ENCODE peak calls at places on chromosomes 6 and 20, in seven cellular contexts. One of them, this sample, is unnamed.

GRCh38 chr6:107547061-107547840 is 57.3 kb downstream of the SOBP start:
- DNase-seq in activated CD8-positive, alpha-beta T cell treated with anti-CD3 and anti-CD28 coated beads, Interleukin-2, amount 10 ng/mL, durations not matched to agents 7 days and 5 days: no peak
- DNase-seq in GM10248: no peak
- DNase-seq in HEK293T: no peak
- DNase-seq in HFFc6: no peak
- DNase-seq in activated T-helper 2 cell treated with anti-CD3 and anti-CD28 coated beads, Interferon-gamma antibody, Interleukin-2, Interleukin-4, amounts not matched to agents 10 μg/mL and 5 μg/mL and 100 μg/mL, durations not matched to agents 14 hours and 24 hours and 36 hours: no peak
- DNase-seq in kidney glomerular epithelial cell: no peak
- DNase-seq in this sample: no peak

GRCh38 chr6:31791324-31792089 is 4.0 kb downstream of the VARS1 start:
- DNase-seq in activated T-helper 2 cell treated with anti-CD3 and anti-CD28 coated beads, Interferon-gamma antibody, Interleukin-2, Interleukin-4, amounts not matched to agents 10 μg/mL and 5 μg/mL and 100 μg/mL, durations not matched to agents 14 hours and 24 hours and 36 hours: no peak
- DNase-seq in HEK293T: peak
- DNase-seq in kidney glomerular epithelial cell: peak
- DNase-seq in HFFc6: peak
- DNase-seq in activated CD8-positive, alpha-beta T cell treated with anti-CD3 and anti-CD28 coated beads, Interleukin-2, amount 10 ng/mL, durations not matched to agents 7 days and 5 days: peak
- DNase-seq in GM10248: peak
- DNase-seq in this sample: peak

GRCh38 chr6:131062245-131063027 is 609 bp downstream of the EPB41L2 start:
- DNase-seq in activated CD8-positive, alpha-beta T cell treated with anti-CD3 and anti-CD28 coated beads, Interleukin-2, amount 10 ng/mL, durations not matched to agents 7 days and 5 days: no peak
- DNase-seq in HEK293T: peak
- DNase-seq in GM10248: peak
- DNase-seq in activated T-helper 2 cell treated with anti-CD3 and anti-CD28 coated beads, Interferon-gamma antibody, Interleukin-2, Interleukin-4, amounts not matched to agents 10 μg/mL and 5 μg/mL and 100 μg/mL, durations not matched to agents 14 hours and 24 hours and 36 hours: no peak
- DNase-seq in kidney glomerular epithelial cell: no peak
- DNase-seq in HFFc6: no peak
- DNase-seq in this sample: peak

GRCh38 chr20:56656632-56657031 is 27.5 kb downstream of the TFAP2C start:
- DNase-seq in activated CD8-positive, alpha-beta T cell treated with anti-CD3 and anti-CD28 coated beads, Interleukin-2, amount 10 ng/mL, durations not matched to agents 7 days and 5 days: no peak
- DNase-seq in HFFc6: no peak
- DNase-seq in activated T-helper 2 cell treated with anti-CD3 and anti-CD28 coated beads, Interferon-gamma antibody, Interleukin-2, Interleukin-4, amounts not matched to agents 10 μg/mL and 5 μg/mL and 100 μg/mL, durations not matched to agents 14 hours and 24 hours and 36 hours: no peak
- DNase-seq in GM10248: no peak
- DNase-seq in HEK293T: no peak
- DNase-seq in kidney glomerular epithelial cell: no peak
- DNase-seq in this sample: no peak

GRCh38 chr20:17281478-17281877 is 54.6 kb downstream of the PCSK2 start:
- DNase-seq in HFFc6: no peak
- DNase-seq in kidney glomerular epithelial cell: peak
- DNase-seq in GM10248: no peak
- DNase-seq in activated T-helper 2 cell treated with anti-CD3 and anti-CD28 coated beads, Interferon-gamma antibody, Interleukin-2, Interleukin-4, amounts not matched to agents 10 μg/mL and 5 μg/mL and 100 μg/mL, durations not matched to agents 14 hours and 24 hours and 36 hours: no peak
- DNase-seq in activated CD8-positive, alpha-beta T cell treated with anti-CD3 and anti-CD28 coated beads, Interleukin-2, amount 10 ng/mL, durations not matched to agents 7 days and 5 days: peak
- DNase-seq in HEK293T: peak
- DNase-seq in this sample: peak

GRCh38 chr6:21325201-21325856 is 268.2 kb upstream of the SOX4 start:
- DNase-seq in GM10248: no peak
- DNase-seq in activated T-helper 2 cell treated with anti-CD3 and anti-CD28 coated beads, Interferon-gamma antibody, Interleukin-2, Interleukin-4, amounts not matched to agents 10 μg/mL and 5 μg/mL and 100 μg/mL, durations not matched to agents 14 hours and 24 hours and 36 hours: no peak
- DNase-seq in kidney glomerular epithelial cell: no peak
- DNase-seq in HFFc6: no peak
- DNase-seq in activated CD8-positive, alpha-beta T cell treated with anti-CD3 and anti-CD28 coated beads, Interleukin-2, amount 10 ng/mL, durations not matched to agents 7 days and 5 days: no peak
- DNase-seq in HEK293T: no peak
- DNase-seq in this sample: no peak

GRCh38 chr6:129592516-129593232 is 117.3 kb downstream of the ARHGAP18 start:
- DNase-seq in activated T-helper 2 cell treated with anti-CD3 and anti-CD28 coated beads, Interferon-gamma antibody, Interleukin-2, Interleukin-4, amounts not matched to agents 10 μg/mL and 5 μg/mL and 100 μg/mL, durations not matched to agents 14 hours and 24 hours and 36 hours: no peak
- DNase-seq in kidney glomerular epithelial cell: no peak
- DNase-seq in HEK293T: no peak
- DNase-seq in GM10248: no peak
- DNase-seq in activated CD8-positive, alpha-beta T cell treated with anti-CD3 and anti-CD28 coated beads, Interleukin-2, amount 10 ng/mL, durations not matched to agents 7 days and 5 days: no peak
- DNase-seq in HFFc6: peak
- DNase-seq in this sample: no peak

GRCh38 chr20:46117704-46118467 is at the start of gene CD40:
- DNase-seq in activated CD8-positive, alpha-beta T cell treated with anti-CD3 and anti-CD28 coated beads, Interleukin-2, amount 10 ng/mL, durations not matched to agents 7 days and 5 days: peak
- DNase-seq in kidney glomerular epithelial cell: peak
- DNase-seq in activated T-helper 2 cell treated with anti-CD3 and anti-CD28 coated beads, Interferon-gamma antibody, Interleukin-2, Interleukin-4, amounts not matched to agents 10 μg/mL and 5 μg/mL and 100 μg/mL, durations not matched to agents 14 hours and 24 hours and 36 hours: peak
- DNase-seq in HFFc6: peak
- DNase-seq in HEK293T: peak
- DNase-seq in GM10248: peak
- DNase-seq in this sample: peak

GRCh38 chr6:42960243-42961019 is at the start of gene GNMT:
- DNase-seq in GM10248: peak
- DNase-seq in HEK293T: no peak
- DNase-seq in activated CD8-positive, alpha-beta T cell treated with anti-CD3 and anti-CD28 coated beads, Interleukin-2, amount 10 ng/mL, durations not matched to agents 7 days and 5 days: peak
- DNase-seq in kidney glomerular epithelial cell: no peak
- DNase-seq in activated T-helper 2 cell treated with anti-CD3 and anti-CD28 coated beads, Interferon-gamma antibody, Interleukin-2, Interleukin-4, amounts not matched to agents 10 μg/mL and 5 μg/mL and 100 μg/mL, durations not matched to agents 14 hours and 24 hours and 36 hours: no peak
- DNase-seq in HFFc6: no peak
- DNase-seq in this sample: peak

GRCh38 chr20:5658897-5659296 is 91.3 kb upstream of the SHLD1 start:
- DNase-seq in kidney glomerular epithelial cell: peak
- DNase-seq in activated T-helper 2 cell treated with anti-CD3 and anti-CD28 coated beads, Interferon-gamma antibody, Interleukin-2, Interleukin-4, amounts not matched to agents 10 μg/mL and 5 μg/mL and 100 μg/mL, durations not matched to agents 14 hours and 24 hours and 36 hours: peak
- DNase-seq in GM10248: peak
- DNase-seq in HEK293T: no peak
- DNase-seq in HFFc6: peak
- DNase-seq in activated CD8-positive, alpha-beta T cell treated with anti-CD3 and anti-CD28 coated beads, Interleukin-2, amount 10 ng/mL, durations not matched to agents 7 days and 5 days: peak
- DNase-seq in this sample: peak

GRCh38 chr6:27608916-27609883 is 136.3 kb upstream of the ZNF184 start:
- DNase-seq in activated CD8-positive, alpha-beta T cell treated with anti-CD3 and anti-CD28 coated beads, Interleukin-2, amount 10 ng/mL, durations not matched to agents 7 days and 5 days: peak
- DNase-seq in GM10248: peak
- DNase-seq in kidney glomerular epithelial cell: peak
- DNase-seq in activated T-helper 2 cell treated with anti-CD3 and anti-CD28 coated beads, Interferon-gamma antibody, Interleukin-2, Interleukin-4, amounts not matched to agents 10 μg/mL and 5 μg/mL and 100 μg/mL, durations not matched to agents 14 hours and 24 hours and 36 hours: no peak
- DNase-seq in HFFc6: peak
- DNase-seq in HEK293T: peak
- DNase-seq in this sample: peak

GRCh38 chr6:158895661-158896060 is 76.5 kb upstream of the EZR start:
- DNase-seq in activated T-helper 2 cell treated with anti-CD3 and anti-CD28 coated beads, Interferon-gamma antibody, Interleukin-2, Interleukin-4, amounts not matched to agents 10 μg/mL and 5 μg/mL and 100 μg/mL, durations not matched to agents 14 hours and 24 hours and 36 hours: no peak
- DNase-seq in kidney glomerular epithelial cell: no peak
- DNase-seq in HEK293T: no peak
- DNase-seq in GM10248: no peak
- DNase-seq in activated CD8-positive, alpha-beta T cell treated with anti-CD3 and anti-CD28 coated beads, Interleukin-2, amount 10 ng/mL, durations not matched to agents 7 days and 5 days: no peak
- DNase-seq in HFFc6: no peak
- DNase-seq in this sample: no peak

GRCh38 chr6:145892026-145892425 is 72.1 kb downstream of the SHPRH start:
- DNase-seq in HEK293T: no peak
- DNase-seq in GM10248: no peak
- DNase-seq in HFFc6: no peak
- DNase-seq in activated T-helper 2 cell treated with anti-CD3 and anti-CD28 coated beads, Interferon-gamma antibody, Interleukin-2, Interleukin-4, amounts not matched to agents 10 μg/mL and 5 μg/mL and 100 μg/mL, durations not matched to agents 14 hours and 24 hours and 36 hours: no peak
- DNase-seq in kidney glomerular epithelial cell: no peak
- DNase-seq in activated CD8-positive, alpha-beta T cell treated with anti-CD3 and anti-CD28 coated beads, Interleukin-2, amount 10 ng/mL, durations not matched to agents 7 days and 5 days: no peak
- DNase-seq in this sample: no peak

GRCh38 chr6:100171533-100172321 is 177.7 kb upstream of the MCHR2 start:
- DNase-seq in kidney glomerular epithelial cell: no peak
- DNase-seq in HFFc6: peak
- DNase-seq in activated T-helper 2 cell treated with anti-CD3 and anti-CD28 coated beads, Interferon-gamma antibody, Interleukin-2, Interleukin-4, amounts not matched to agents 10 μg/mL and 5 μg/mL and 100 μg/mL, durations not matched to agents 14 hours and 24 hours and 36 hours: peak
- DNase-seq in activated CD8-positive, alpha-beta T cell treated with anti-CD3 and anti-CD28 coated beads, Interleukin-2, amount 10 ng/mL, durations not matched to agents 7 days and 5 days: no peak
- DNase-seq in GM10248: no peak
- DNase-seq in HEK293T: no peak
- DNase-seq in this sample: no peak

GRCh38 chr6:108164537-108164814 is 1.3 kb upstream of the NR2E1 start:
- DNase-seq in activated CD8-positive, alpha-beta T cell treated with anti-CD3 and anti-CD28 coated beads, Interleukin-2, amount 10 ng/mL, durations not matched to agents 7 days and 5 days: no peak
- DNase-seq in HEK293T: no peak
- DNase-seq in GM10248: no peak
- DNase-seq in HFFc6: no peak
- DNase-seq in activated T-helper 2 cell treated with anti-CD3 and anti-CD28 coated beads, Interferon-gamma antibody, Interleukin-2, Interleukin-4, amounts not matched to agents 10 μg/mL and 5 μg/mL and 100 μg/mL, durations not matched to agents 14 hours and 24 hours and 36 hours: no peak
- DNase-seq in kidney glomerular epithelial cell: no peak
- DNase-seq in this sample: no peak

GRCh38 chr6:10030942-10031537 is 383.8 kb downstream of the TFAP2A start:
- DNase-seq in GM10248: peak
- DNase-seq in activated T-helper 2 cell treated with anti-CD3 and anti-CD28 coated beads, Interferon-gamma antibody, Interleukin-2, Interleukin-4, amounts not matched to agents 10 μg/mL and 5 μg/mL and 100 μg/mL, durations not matched to agents 14 hours and 24 hours and 36 hours: no peak
- DNase-seq in HFFc6: peak
- DNase-seq in activated CD8-positive, alpha-beta T cell treated with anti-CD3 and anti-CD28 coated beads, Interleukin-2, amount 10 ng/mL, durations not matched to agents 7 days and 5 days: no peak
- DNase-seq in HEK293T: no peak
- DNase-seq in kidney glomerular epithelial cell: peak
- DNase-seq in this sample: peak

GRCh38 chr6:12114055-12114503 is 102.0 kb downstream of the HIVEP1 start:
- DNase-seq in GM10248: peak
- DNase-seq in kidney glomerular epithelial cell: no peak
- DNase-seq in HFFc6: no peak
- DNase-seq in activated CD8-positive, alpha-beta T cell treated with anti-CD3 and anti-CD28 coated beads, Interleukin-2, amount 10 ng/mL, durations not matched to agents 7 days and 5 days: no peak
- DNase-seq in HEK293T: no peak
- DNase-seq in activated T-helper 2 cell treated with anti-CD3 and anti-CD28 coated beads, Interferon-gamma antibody, Interleukin-2, Interleukin-4, amounts not matched to agents 10 μg/mL and 5 μg/mL and 100 μg/mL, durations not matched to agents 14 hours and 24 hours and 36 hours: no peak
- DNase-seq in this sample: no peak

GRCh38 chr6:73613806-73614536 is 39.8 kb downstream of the SLC17A5 start:
- DNase-seq in kidney glomerular epithelial cell: no peak
- DNase-seq in HFFc6: no peak
- DNase-seq in GM10248: no peak
- DNase-seq in activated CD8-positive, alpha-beta T cell treated with anti-CD3 and anti-CD28 coated beads, Interleukin-2, amount 10 ng/mL, durations not matched to agents 7 days and 5 days: no peak
- DNase-seq in activated T-helper 2 cell treated with anti-CD3 and anti-CD28 coated beads, Interferon-gamma antibody, Interleukin-2, Interleukin-4, amounts not matched to agents 10 μg/mL and 5 μg/mL and 100 μg/mL, durations not matched to agents 14 hours and 24 hours and 36 hours: no peak
- DNase-seq in HEK293T: no peak
- DNase-seq in this sample: no peak

GRCh38 chr20:61608275-61609085 is 356.4 kb downstream of the CDH4 start:
- DNase-seq in HFFc6: no peak
- DNase-seq in kidney glomerular epithelial cell: no peak
- DNase-seq in activated T-helper 2 cell treated with anti-CD3 and anti-CD28 coated beads, Interferon-gamma antibody, Interleukin-2, Interleukin-4, amounts not matched to agents 10 μg/mL and 5 μg/mL and 100 μg/mL, durations not matched to agents 14 hours and 24 hours and 36 hours: no peak
- DNase-seq in GM10248: no peak
- DNase-seq in HEK293T: peak
- DNase-seq in activated CD8-positive, alpha-beta T cell treated with anti-CD3 and anti-CD28 coated beads, Interleukin-2, amount 10 ng/mL, durations not matched to agents 7 days and 5 days: peak
- DNase-seq in this sample: peak

GRCh38 chr20:10770753-10771152 is 97.0 kb upstream of the JAG1 start:
- DNase-seq in GM10248: no peak
- DNase-seq in HEK293T: no peak
- DNase-seq in activated T-helper 2 cell treated with anti-CD3 and anti-CD28 coated beads, Interferon-gamma antibody, Interleukin-2, Interleukin-4, amounts not matched to agents 10 μg/mL and 5 μg/mL and 100 μg/mL, durations not matched to agents 14 hours and 24 hours and 36 hours: no peak
- DNase-seq in HFFc6: no peak
- DNase-seq in activated CD8-positive, alpha-beta T cell treated with anti-CD3 and anti-CD28 coated beads, Interleukin-2, amount 10 ng/mL, durations not matched to agents 7 days and 5 days: no peak
- DNase-seq in kidney glomerular epithelial cell: no peak
- DNase-seq in this sample: no peak

GRCh38 chr6:44228433-44228832 is 5.0 kb downstream of the SLC29A1 start:
- DNase-seq in activated T-helper 2 cell treated with anti-CD3 and anti-CD28 coated beads, Interferon-gamma antibody, Interleukin-2, Interleukin-4, amounts not matched to agents 10 μg/mL and 5 μg/mL and 100 μg/mL, durations not matched to agents 14 hours and 24 hours and 36 hours: no peak
- DNase-seq in activated CD8-positive, alpha-beta T cell treated with anti-CD3 and anti-CD28 coated beads, Interleukin-2, amount 10 ng/mL, durations not matched to agents 7 days and 5 days: no peak
- DNase-seq in HEK293T: no peak
- DNase-seq in HFFc6: no peak
- DNase-seq in GM10248: no peak
- DNase-seq in kidney glomerular epithelial cell: no peak
- DNase-seq in this sample: no peak

GRCh38 chr6:64334646-64335045 is 699.0 kb downstream of the PHF3 start:
- DNase-seq in HFFc6: no peak
- DNase-seq in GM10248: no peak
- DNase-seq in kidney glomerular epithelial cell: no peak
- DNase-seq in activated CD8-positive, alpha-beta T cell treated with anti-CD3 and anti-CD28 coated beads, Interleukin-2, amount 10 ng/mL, durations not matched to agents 7 days and 5 days: no peak
- DNase-seq in activated T-helper 2 cell treated with anti-CD3 and anti-CD28 coated beads, Interferon-gamma antibody, Interleukin-2, Interleukin-4, amounts not matched to agents 10 μg/mL and 5 μg/mL and 100 μg/mL, durations not matched to agents 14 hours and 24 hours and 36 hours: no peak
- DNase-seq in HEK293T: no peak
- DNase-seq in this sample: no peak

GRCh38 chr6:24117016-24117415 is 9.0 kb upstream of the NRSN1 start:
- DNase-seq in HEK293T: no peak
- DNase-seq in HFFc6: no peak
- DNase-seq in activated CD8-positive, alpha-beta T cell treated with anti-CD3 and anti-CD28 coated beads, Interleukin-2, amount 10 ng/mL, durations not matched to agents 7 days and 5 days: no peak
- DNase-seq in kidney glomerular epithelial cell: peak
- DNase-seq in activated T-helper 2 cell treated with anti-CD3 and anti-CD28 coated beads, Interferon-gamma antibody, Interleukin-2, Interleukin-4, amounts not matched to agents 10 μg/mL and 5 μg/mL and 100 μg/mL, durations not matched to agents 14 hours and 24 hours and 36 hours: no peak
- DNase-seq in GM10248: no peak
- DNase-seq in this sample: no peak

GRCh38 chr20:32436968-32437367 is 78.8 kb downstream of the ASXL1 start:
- DNase-seq in HEK293T: no peak
- DNase-seq in kidney glomerular epithelial cell: no peak
- DNase-seq in activated CD8-positive, alpha-beta T cell treated with anti-CD3 and anti-CD28 coated beads, Interleukin-2, amount 10 ng/mL, durations not matched to agents 7 days and 5 days: no peak
- DNase-seq in GM10248: no peak
- DNase-seq in activated T-helper 2 cell treated with anti-CD3 and anti-CD28 coated beads, Interferon-gamma antibody, Interleukin-2, Interleukin-4, amounts not matched to agents 10 μg/mL and 5 μg/mL and 100 μg/mL, durations not matched to agents 14 hours and 24 hours and 36 hours: no peak
- DNase-seq in HFFc6: no peak
- DNase-seq in this sample: no peak

GRCh38 chr20:29873946-29874345 is 1383.5 kb upstream of the DEFB115 start:
- DNase-seq in HEK293T: no peak
- DNase-seq in activated CD8-positive, alpha-beta T cell treated with anti-CD3 and anti-CD28 coated beads, Interleukin-2, amount 10 ng/mL, durations not matched to agents 7 days and 5 days: peak
- DNase-seq in kidney glomerular epithelial cell: no peak
- DNase-seq in HFFc6: peak
- DNase-seq in activated T-helper 2 cell treated with anti-CD3 and anti-CD28 coated beads, Interferon-gamma antibody, Interleukin-2, Interleukin-4, amounts not matched to agents 10 μg/mL and 5 μg/mL and 100 μg/mL, durations not matched to agents 14 hours and 24 hours and 36 hours: no peak
- DNase-seq in GM10248: peak
- DNase-seq in this sample: peak

GRCh38 chr6:107679457-107679856 is 144.7 kb downstream of the SCML4 start:
- DNase-seq in activated CD8-positive, alpha-beta T cell treated with anti-CD3 and anti-CD28 coated beads, Interleukin-2, amount 10 ng/mL, durations not matched to agents 7 days and 5 days: no peak
- DNase-seq in activated T-helper 2 cell treated with anti-CD3 and anti-CD28 coated beads, Interferon-gamma antibody, Interleukin-2, Interleukin-4, amounts not matched to agents 10 μg/mL and 5 μg/mL and 100 μg/mL, durations not matched to agents 14 hours and 24 hours and 36 hours: no peak
- DNase-seq in kidney glomerular epithelial cell: no peak
- DNase-seq in GM10248: no peak
- DNase-seq in HEK293T: no peak
- DNase-seq in HFFc6: no peak
- DNase-seq in this sample: no peak

GRCh38 chr6:16684896-16685554 is 76.2 kb downstream of the ATXN1 start:
- DNase-seq in HEK293T: no peak
- DNase-seq in activated T-helper 2 cell treated with anti-CD3 and anti-CD28 coated beads, Interferon-gamma antibody, Interleukin-2, Interleukin-4, amounts not matched to agents 10 μg/mL and 5 μg/mL and 100 μg/mL, durations not matched to agents 14 hours and 24 hours and 36 hours: peak
- DNase-seq in kidney glomerular epithelial cell: peak
- DNase-seq in HFFc6: no peak
- DNase-seq in GM10248: peak
- DNase-seq in activated CD8-positive, alpha-beta T cell treated with anti-CD3 and anti-CD28 coated beads, Interleukin-2, amount 10 ng/mL, durations not matched to agents 7 days and 5 days: peak
- DNase-seq in this sample: no peak

GRCh38 chr6:168208436-168208835 is 111.1 kb downstream of the DACT2 start:
- DNase-seq in HEK293T: no peak
- DNase-seq in HFFc6: no peak
- DNase-seq in activated T-helper 2 cell treated with anti-CD3 and anti-CD28 coated beads, Interferon-gamma antibody, Interleukin-2, Interleukin-4, amounts not matched to agents 10 μg/mL and 5 μg/mL and 100 μg/mL, durations not matched to agents 14 hours and 24 hours and 36 hours: no peak
- DNase-seq in GM10248: no peak
- DNase-seq in kidney glomerular epithelial cell: no peak
- DNase-seq in activated CD8-positive, alpha-beta T cell treated with anti-CD3 and anti-CD28 coated beads, Interleukin-2, amount 10 ng/mL, durations not matched to agents 7 days and 5 days: no peak
- DNase-seq in this sample: no peak

This sample was measured in erythroblast.